ENCODE peak calls at places on chromosome 7, in four cellular contexts. One of them, this sample, is unnamed. For H3K4me1 and H3K36me3, the result is how much of the 10 kb centered on the place peaks cover.

GRCh38 chr7:134854816-134855215 is 75.4 kb downstream of the CALD1 start:
- DNase-seq in adipocyte: peak
- DNase-seq in heart left ventricle: no peak
- DNase-seq in adrenal gland: no peak
- DNase-seq in this sample: no peak

GRCh38 chr7:129434846-129435318 is 650 bp downstream of the STRIP2 start:
- DNase-seq in adipocyte: peak
- DNase-seq in adrenal gland: peak
- DNase-seq in heart left ventricle: peak
- DNase-seq in this sample: no peak

GRCh38 chr7:8481752-8482446 is 48.5 kb downstream of the NXPH1 start:
- DNase-seq in heart left ventricle: no peak
- DNase-seq in adipocyte: no peak
- DNase-seq in adrenal gland: no peak
- DNase-seq in this sample: no peak

GRCh38 chr7:92527300-92528187 is 776 bp downstream of the PEX1 start:
- DNase-seq in adrenal gland: peak
- DNase-seq in heart left ventricle: peak
- DNase-seq in adipocyte: peak
- DNase-seq in this sample: peak

GRCh38 chr7:119197872-119198527 is 973.5 kb downstream of the ANKRD7 start:
- DNase-seq in adrenal gland: peak
- DNase-seq in heart left ventricle: no peak
- DNase-seq in adipocyte: peak
- DNase-seq in this sample: peak

GRCh38 chr7:17380696-17381662 is 82.5 kb downstream of the AHR start:
- DNase-seq in adrenal gland: no peak
- DNase-seq in heart left ventricle: no peak
- DNase-seq in adipocyte: peak
- DNase-seq in this sample: no peak

GRCh38 chr7:46532571-46532970 is 611.5 kb upstream of the IGFBP3 start:
- DNase-seq in heart left ventricle: no peak
- DNase-seq in adipocyte: no peak
- DNase-seq in adrenal gland: no peak
- DNase-seq in this sample: no peak

GRCh38 chr7:29194594-29195417 is at the start of gene CHN2:
- DNase-seq in adipocyte: peak
- DNase-seq in adrenal gland: peak
- DNase-seq in heart left ventricle: peak
- DNase-seq in this sample: peak

GRCh38 chr7:129072410-129073063 is 17.6 kb upstream of the TNPO3 start:
- DNase-seq in heart left ventricle: no peak
- DNase-seq in adipocyte: no peak
- DNase-seq in adrenal gland: no peak
- DNase-seq in this sample: no peak

GRCh38 chr7:115340828-115341227 is 418.9 kb downstream of the MDFIC start:
- DNase-seq in heart left ventricle: no peak
- DNase-seq in adrenal gland: no peak
- DNase-seq in adipocyte: peak
- DNase-seq in this sample: no peak

GRCh38 chr7:4607321-4607729 is 74.8 kb upstream of the FOXK1 start:
- DNase-seq in heart left ventricle: no peak
- DNase-seq in adipocyte: no peak
- DNase-seq in adrenal gland: no peak
- DNase-seq in this sample: no peak

GRCh38 chr7:91718071-91718470 is 162.4 kb downstream of the MTERF1 start:
- DNase-seq in adipocyte: no peak
- DNase-seq in heart left ventricle: no peak
- DNase-seq in adrenal gland: no peak
- DNase-seq in this sample: no peak

GRCh38 chr7:83410989-83411591 is 237.8 kb downstream of the SEMA3E start:
- DNase-seq in adrenal gland: peak
- DNase-seq in heart left ventricle: no peak
- DNase-seq in adipocyte: peak
- DNase-seq in this sample: no peak

GRCh38 chr7:129308047-129308446 is 83.2 kb downstream of the AHCYL2 start:
- DNase-seq in heart left ventricle: peak
- DNase-seq in adrenal gland: peak
- DNase-seq in adipocyte: peak
- DNase-seq in this sample: no peak

GRCh38 chr7:154913645-154914579 is 89.0 kb downstream of the PAXIP1 start:
- DNase-seq in adipocyte: peak
- DNase-seq in heart left ventricle: peak
- DNase-seq in adrenal gland: peak
- DNase-seq in this sample: peak

GRCh38 chr7:128105228-128106022 is 74.2 kb upstream of the LRRC4 start:
- DNase-seq in adipocyte: no peak
- DNase-seq in adrenal gland: no peak
- DNase-seq in heart left ventricle: no peak
- DNase-seq in this sample: no peak

GRCh38 chr7:91941450-91941849 is 788 bp downstream of the AKAP9 start:
- DNase-seq in adrenal gland: peak
- DNase-seq in heart left ventricle: peak
- DNase-seq in adipocyte: peak
- DNase-seq in this sample: peak

GRCh38 chr7:20301311-20301939 is 29.3 kb upstream of the ITGB8 start:
- DNase-seq in adipocyte: peak
- DNase-seq in heart left ventricle: no peak
- DNase-seq in adrenal gland: no peak
- DNase-seq in this sample: no peak

GRCh38 chr7:26625286-26625685 is 239.1 kb downstream of the SKAP2 start:
- DNase-seq in heart left ventricle: no peak
- DNase-seq in adrenal gland: no peak
- DNase-seq in adipocyte: no peak
- DNase-seq in this sample: no peak

GRCh38 chr7:83751217-83751616 is 102.3 kb upstream of the SEMA3E start:
- DNase-seq in adrenal gland: no peak
- DNase-seq in heart left ventricle: no peak
- DNase-seq in adipocyte: peak
- DNase-seq in this sample: no peak

GRCh38 chr7:116713918-116714317 is 41.9 kb downstream of the MET start:
- DNase-seq in adipocyte: peak
- DNase-seq in heart left ventricle: no peak
- DNase-seq in adrenal gland: no peak
- DNase-seq in this sample: no peak

GRCh38 chr7:27168265-27168947 is 3.1 kb upstream of the HOXA9 start:
- DNase-seq in adipocyte: no peak
- DNase-seq in heart left ventricle: no peak
- DNase-seq in adrenal gland: no peak
- DNase-seq in this sample: peak

GRCh38 chr7:115825736-115826135 is 204.8 kb downstream of the TFEC start:
- DNase-seq in adipocyte: peak
- DNase-seq in heart left ventricle: no peak
- DNase-seq in adrenal gland: no peak
- DNase-seq in this sample: no peak

GRCh38 chr7:22864855-22865606 is 42.4 kb upstream of the TOMM7 start:
- DNase-seq in adrenal gland: no peak
- DNase-seq in heart left ventricle: no peak
- DNase-seq in adipocyte: no peak
- DNase-seq in this sample: no peak

GRCh38 chr7:4700577-4701235 is 18.6 kb downstream of the FOXK1 start:
- DNase-seq in adipocyte: no peak
- DNase-seq in adrenal gland: peak
- DNase-seq in heart left ventricle: no peak
- DNase-seq in this sample: no peak

GRCh38 chr7:5850944-5851343 is 29.7 kb upstream of the OCM start:
- DNase-seq in adrenal gland: no peak
- DNase-seq in heart left ventricle: no peak
- DNase-seq in adipocyte: no peak
- DNase-seq in this sample: no peak

GRCh38 chr7:5854738-5855137 is 25.9 kb upstream of the OCM start:
- DNase-seq in heart left ventricle: no peak
- DNase-seq in adrenal gland: no peak
- DNase-seq in adipocyte: no peak
- DNase-seq in this sample: no peak
- H3K4me3 ChIP-seq in heart left ventricle: no peak
- H3K4me3 ChIP-seq in adrenal gland: no peak
- H3K4me3 ChIP-seq in adipocyte: no peak
- H3K4me3 ChIP-seq in this sample: no peak

GRCh38 chr7:55127622-55128081 is 108.8 kb downstream of the EGFR start:
- DNase-seq in adipocyte: peak
- DNase-seq in adrenal gland: no peak
- DNase-seq in heart left ventricle: no peak
- DNase-seq in this sample: peak
- H3K4me1 ChIP-seq in adipocyte: half or more
- H3K4me1 ChIP-seq in adrenal gland: under half
- H3K4me1 ChIP-seq in heart left ventricle: under half
- H3K4me1 ChIP-seq in this sample: under half

GRCh38 chr7:2005746-2006145 is 227.0 kb downstream of the MAD1L1 start:
- DNase-seq in heart left ventricle: peak
- DNase-seq in adrenal gland: no peak
- DNase-seq in adipocyte: no peak
- DNase-seq in this sample: no peak

GRCh38 chr7:2004841-2005351 is 227.8 kb downstream of the MAD1L1 start:
- DNase-seq in adipocyte: no peak
- DNase-seq in adrenal gland: peak
- DNase-seq in heart left ventricle: peak
- DNase-seq in this sample: no peak

GRCh38 chr7:2002561-2003450 is 229.9 kb downstream of the MAD1L1 start:
- DNase-seq in adipocyte: no peak
- DNase-seq in heart left ventricle: peak
- DNase-seq in adrenal gland: peak
- DNase-seq in this sample: no peak

GRCh38 chr7:2003451-2003930 is 229.3 kb downstream of the MAD1L1 start:
- DNase-seq in adipocyte: no peak
- DNase-seq in heart left ventricle: peak
- DNase-seq in adrenal gland: peak
- DNase-seq in this sample: no peak

DNA sequence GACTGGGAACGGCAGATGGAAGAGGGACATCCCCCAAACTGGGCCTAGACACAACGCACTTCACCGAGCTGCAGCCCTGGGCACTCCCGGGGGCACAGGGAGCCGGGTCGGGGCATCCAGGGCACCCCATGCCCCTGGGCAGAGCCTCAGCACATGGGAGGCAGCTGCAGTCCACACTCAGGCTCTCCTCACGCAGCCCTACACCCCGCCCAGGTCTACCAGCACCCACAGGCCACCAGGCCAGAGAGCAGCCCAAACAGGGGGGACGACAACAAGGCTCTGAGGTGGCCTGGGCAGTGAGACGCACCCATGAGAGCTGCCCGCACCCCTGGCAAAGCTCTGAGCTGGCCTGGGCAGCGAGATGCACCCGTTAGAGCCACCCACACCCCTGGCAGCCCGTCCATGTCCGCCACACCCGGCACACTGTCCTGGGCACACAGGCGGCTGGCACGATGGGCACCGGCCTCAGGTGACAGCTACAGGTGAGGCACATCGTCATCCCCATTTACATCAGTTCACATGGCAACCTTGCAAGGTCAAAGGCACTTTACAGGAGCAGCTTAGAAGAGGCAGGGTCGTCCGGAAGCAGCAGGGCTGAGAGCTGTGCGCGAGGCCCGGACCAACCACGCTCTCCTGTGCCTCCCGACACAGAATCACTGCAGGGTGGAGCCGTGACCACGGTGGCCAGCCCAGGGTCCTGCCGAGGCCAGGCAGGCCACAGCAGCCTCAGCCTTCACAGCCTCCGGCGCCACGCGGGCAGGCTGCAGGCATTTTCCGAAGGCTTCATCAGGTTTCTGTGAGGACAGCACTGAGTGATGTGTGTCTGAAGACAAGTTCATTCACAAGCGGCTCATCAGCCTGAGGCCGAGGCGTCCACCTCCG is 228.6 kb downstream of the MAD1L1 start:
- DNase-seq in adrenal gland: peak
- DNase-seq in heart left ventricle: peak
- DNase-seq in adipocyte: no peak
- DNase-seq in this sample: no peak
- H3K36me3 ChIP-seq in adrenal gland: under half
- H3K36me3 ChIP-seq in heart left ventricle: under half
- H3K36me3 ChIP-seq in adipocyte: under half
- H3K36me3 ChIP-seq in this sample: under half

GRCh38 chr7:45028920-45029344 is 28.9 kb downstream of the CCM2 start:
- DNase-seq in adrenal gland: no peak
- DNase-seq in heart left ventricle: no peak
- DNase-seq in adipocyte: no peak
- DNase-seq in this sample: no peak
- H3K4me3 ChIP-seq in adrenal gland: no peak
- H3K4me3 ChIP-seq in heart left ventricle: no peak
- H3K4me3 ChIP-seq in adipocyte: no peak
- H3K4me3 ChIP-seq in this sample: peak

DNA sequence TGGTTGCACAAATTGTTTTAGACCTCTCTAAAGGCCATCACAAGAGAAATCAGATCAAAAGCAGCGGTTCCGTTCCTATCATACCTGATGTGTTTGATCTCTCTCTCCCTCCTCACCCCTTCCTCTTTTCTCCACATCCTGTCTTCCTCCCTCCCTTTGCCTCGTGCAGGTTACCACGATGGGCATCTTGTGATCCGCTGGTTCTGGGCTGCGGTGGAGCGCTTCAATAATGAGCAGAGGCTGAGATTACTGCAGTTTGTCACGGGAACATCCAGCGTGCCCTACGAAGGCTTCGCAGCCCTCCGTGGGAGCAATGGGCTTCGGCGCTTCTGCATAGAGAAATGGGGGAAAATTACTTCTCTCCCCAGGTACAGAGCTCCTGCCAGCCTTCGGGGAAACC is 28.5 kb upstream of the STK17A start:
- DNase-seq in heart left ventricle: no peak
- DNase-seq in adipocyte: no peak
- DNase-seq in adrenal gland: no peak
- DNase-seq in this sample: no peak
- H3K4me1 ChIP-seq in heart left ventricle: under half
- H3K4me1 ChIP-seq in adipocyte: under half
- H3K4me1 ChIP-seq in adrenal gland: under half
- H3K4me1 ChIP-seq in this sample: under half

DNA sequence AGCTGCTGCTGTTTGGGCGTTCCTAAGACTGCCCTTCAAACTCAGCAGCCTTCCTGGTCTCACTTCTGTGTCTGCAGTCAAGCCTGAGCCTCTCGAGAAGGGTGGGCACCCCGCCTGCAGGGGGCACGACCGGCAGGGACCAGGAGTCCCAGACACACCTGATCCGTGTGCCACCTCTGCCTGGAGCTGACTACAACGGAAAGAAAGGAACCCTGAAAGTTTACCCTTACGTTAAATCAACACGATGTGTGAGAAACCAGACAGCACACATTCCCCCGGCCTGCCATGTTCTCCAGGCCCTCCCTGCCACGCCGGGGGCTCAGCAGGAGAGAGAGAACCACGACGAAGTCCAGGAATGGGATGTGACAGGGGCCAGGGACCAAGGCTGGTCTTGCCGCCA is 5.0 kb downstream of the MAD1L1 start:
- DNase-seq in heart left ventricle: no peak
- DNase-seq in adrenal gland: no peak
- DNase-seq in adipocyte: no peak
- DNase-seq in this sample: no peak
- H3K36me3 ChIP-seq in heart left ventricle: under half
- H3K36me3 ChIP-seq in adrenal gland: under half
- H3K36me3 ChIP-seq in adipocyte: under half
- H3K36me3 ChIP-seq in this sample: under half

GRCh38 chr7:64946772-64947171 is 43.7 kb downstream of the ZNF273 start:
- DNase-seq in adrenal gland: no peak
- DNase-seq in heart left ventricle: no peak
- DNase-seq in adipocyte: no peak
- DNase-seq in this sample: no peak
- H3K4me3 ChIP-seq in adrenal gland: no peak
- H3K4me3 ChIP-seq in heart left ventricle: peak
- H3K4me3 ChIP-seq in adipocyte: no peak
- H3K4me3 ChIP-seq in this sample: no peak